ENCODE peak calls at places on chromosomes 5 and 9, in four cellular contexts. One of them, this sample, is unnamed.

GRCh38 chr5:90473321-90474234 is 993 bp downstream of the MBLAC2 start:
- DNase-seq in choroid plexus epithelial cell: peak
- DNase-seq in heart right ventricle: peak
- DNase-seq in foreskin fibroblast: peak
- DNase-seq in this sample: peak

GRCh38 chr5:173477320-173478055 is 139.0 kb downstream of the BOD1 start:
- DNase-seq in heart right ventricle: no peak
- DNase-seq in foreskin fibroblast: peak
- DNase-seq in choroid plexus epithelial cell: peak
- DNase-seq in this sample: peak

GRCh38 chr9:134980516-134980915 is 62.8 kb upstream of the FCN1 start:
- DNase-seq in choroid plexus epithelial cell: no peak
- DNase-seq in heart right ventricle: no peak
- DNase-seq in foreskin fibroblast: no peak
- DNase-seq in this sample: no peak

GRCh38 chr5:125370486-125370885 is 624.0 kb upstream of the ZNF608 start:
- DNase-seq in choroid plexus epithelial cell: no peak
- DNase-seq in foreskin fibroblast: no peak
- DNase-seq in heart right ventricle: no peak
- DNase-seq in this sample: no peak

GRCh38 chr5:775960-776861 is 8.3 kb downstream of the ZDHHC11B start:
- DNase-seq in foreskin fibroblast: no peak
- DNase-seq in choroid plexus epithelial cell: no peak
- DNase-seq in heart right ventricle: no peak
- DNase-seq in this sample: no peak

GRCh38 chr5:149298857-149299404 is 27.3 kb downstream of the AFAP1L1 start:
- DNase-seq in choroid plexus epithelial cell: no peak
- DNase-seq in heart right ventricle: no peak
- DNase-seq in foreskin fibroblast: no peak
- DNase-seq in this sample: no peak

GRCh38 chr5:135432113-135432512 is 15.0 kb downstream of the DCANP1 start:
- DNase-seq in foreskin fibroblast: no peak
- DNase-seq in choroid plexus epithelial cell: no peak
- DNase-seq in heart right ventricle: no peak
- DNase-seq in this sample: no peak

GRCh38 chr5:6634788-6635430 is 1.7 kb downstream of the SRD5A1 start:
- DNase-seq in choroid plexus epithelial cell: no peak
- DNase-seq in foreskin fibroblast: no peak
- DNase-seq in heart right ventricle: no peak
- DNase-seq in this sample: no peak

GRCh38 chr5:173513521-173513991 is 102.9 kb downstream of the BOD1 start:
- DNase-seq in heart right ventricle: no peak
- DNase-seq in foreskin fibroblast: peak
- DNase-seq in choroid plexus epithelial cell: peak
- DNase-seq in this sample: peak

GRCh38 chr5:53423724-53424123 is 56.7 kb upstream of the FST start:
- DNase-seq in choroid plexus epithelial cell: no peak
- DNase-seq in foreskin fibroblast: peak
- DNase-seq in heart right ventricle: no peak
- DNase-seq in this sample: peak

GRCh38 chr9:84997472-84997871 is 327.9 kb downstream of the NTRK2 start:
- DNase-seq in heart right ventricle: no peak
- DNase-seq in choroid plexus epithelial cell: no peak
- DNase-seq in foreskin fibroblast: no peak
- DNase-seq in this sample: no peak

GRCh38 chr9:130118841-130119520 is 53.2 kb upstream of the NCS1 start:
- DNase-seq in heart right ventricle: no peak
- DNase-seq in foreskin fibroblast: peak
- DNase-seq in choroid plexus epithelial cell: peak
- DNase-seq in this sample: peak

GRCh38 chr5:172999974-173000373 is 16.4 kb downstream of the ATP6V0E1 start:
- DNase-seq in choroid plexus epithelial cell: no peak
- DNase-seq in heart right ventricle: no peak
- DNase-seq in foreskin fibroblast: no peak
- DNase-seq in this sample: no peak

GRCh38 chr9:78567693-78568092 is 270.8 kb downstream of the PSAT1 start:
- DNase-seq in heart right ventricle: no peak
- DNase-seq in foreskin fibroblast: peak
- DNase-seq in choroid plexus epithelial cell: peak
- DNase-seq in this sample: no peak

GRCh38 chr5:100792781-100793180 is 110.3 kb downstream of the ST8SIA4 start:
- DNase-seq in foreskin fibroblast: no peak
- DNase-seq in choroid plexus epithelial cell: peak
- DNase-seq in heart right ventricle: no peak
- DNase-seq in this sample: no peak

GRCh38 chr5:27216367-27216941 is 178.1 kb upstream of the CDH9 start:
- DNase-seq in choroid plexus epithelial cell: no peak
- DNase-seq in foreskin fibroblast: no peak
- DNase-seq in heart right ventricle: no peak
- DNase-seq in this sample: no peak

GRCh38 chr5:44246986-44247385 is 142.2 kb downstream of the FGF10 start:
- DNase-seq in foreskin fibroblast: peak
- DNase-seq in choroid plexus epithelial cell: no peak
- DNase-seq in heart right ventricle: no peak
- DNase-seq in this sample: peak

GRCh38 chr9:112115955-112116354 is 59.1 kb downstream of the SUSD1 start:
- DNase-seq in choroid plexus epithelial cell: no peak
- DNase-seq in heart right ventricle: no peak
- DNase-seq in foreskin fibroblast: peak
- DNase-seq in this sample: no peak

GRCh38 chr5:107074991-107075390 is 595.7 kb downstream of the EFNA5 start:
- DNase-seq in choroid plexus epithelial cell: peak
- DNase-seq in heart right ventricle: no peak
- DNase-seq in foreskin fibroblast: no peak
- DNase-seq in this sample: no peak

GRCh38 chr5:76298852-76299251 is 104.2 kb upstream of the IQGAP2 start:
- DNase-seq in choroid plexus epithelial cell: no peak
- DNase-seq in heart right ventricle: no peak
- DNase-seq in foreskin fibroblast: no peak
- DNase-seq in this sample: no peak

GRCh38 chr9:98365227-98365669 is 109.8 kb upstream of the TBC1D2 start:
- DNase-seq in foreskin fibroblast: peak
- DNase-seq in choroid plexus epithelial cell: peak
- DNase-seq in heart right ventricle: no peak
- DNase-seq in this sample: peak

GRCh38 chr9:88041447-88041846 is 67.1 kb upstream of the CDK20 start:
- DNase-seq in foreskin fibroblast: peak
- DNase-seq in choroid plexus epithelial cell: peak
- DNase-seq in heart right ventricle: no peak
- DNase-seq in this sample: peak

GRCh38 chr5:124583469-124584350 is 162.7 kb downstream of the ZNF608 start:
- DNase-seq in foreskin fibroblast: peak
- DNase-seq in choroid plexus epithelial cell: peak
- DNase-seq in heart right ventricle: no peak
- DNase-seq in this sample: peak

GRCh38 chr9:137007060-137007815 is 10.9 kb upstream of the CLIC3 start:
- DNase-seq in foreskin fibroblast: no peak
- DNase-seq in choroid plexus epithelial cell: peak
- DNase-seq in heart right ventricle: no peak
- DNase-seq in this sample: no peak

GRCh38 chr5:66307647-66308257 is 163.7 kb downstream of the SREK1 start:
- DNase-seq in heart right ventricle: no peak
- DNase-seq in choroid plexus epithelial cell: peak
- DNase-seq in foreskin fibroblast: peak
- DNase-seq in this sample: peak

GRCh38 chr5:93150311-93151012 is 430.6 kb downstream of the NR2F1-AS1 start:
- DNase-seq in foreskin fibroblast: peak
- DNase-seq in choroid plexus epithelial cell: no peak
- DNase-seq in heart right ventricle: no peak
- DNase-seq in this sample: peak

GRCh38 chr5:173302546-173303155 is 25.6 kb downstream of the STC2 start:
- DNase-seq in heart right ventricle: no peak
- DNase-seq in foreskin fibroblast: peak
- DNase-seq in choroid plexus epithelial cell: peak
- DNase-seq in this sample: peak

GRCh38 chr5:91699429-91699828 is 316.3 kb upstream of the ARRDC3 start:
- DNase-seq in foreskin fibroblast: no peak
- DNase-seq in heart right ventricle: no peak
- DNase-seq in choroid plexus epithelial cell: no peak
- DNase-seq in this sample: no peak

GRCh38 chr5:51378778-51379652 is 4.2 kb upstream of the ISL1 start:
- DNase-seq in choroid plexus epithelial cell: peak
- DNase-seq in foreskin fibroblast: peak
- DNase-seq in heart right ventricle: no peak
- DNase-seq in this sample: no peak
- H3K4me3 ChIP-seq in choroid plexus epithelial cell: no peak
- H3K4me3 ChIP-seq in foreskin fibroblast: peak
- H3K4me3 ChIP-seq in heart right ventricle: peak
- H3K4me3 ChIP-seq in this sample: no peak

GRCh38 chr5:71455427-71456361 is at the start of gene BDP1:
- DNase-seq in heart right ventricle: peak
- DNase-seq in choroid plexus epithelial cell: peak
- DNase-seq in foreskin fibroblast: peak
- DNase-seq in this sample: peak

GRCh38 chr5:71460693-71461092 is 5.2 kb downstream of the BDP1 start:
- DNase-seq in choroid plexus epithelial cell: no peak
- DNase-seq in heart right ventricle: no peak
- DNase-seq in foreskin fibroblast: no peak
- DNase-seq in this sample: no peak

GRCh38 chr5:71456362-71456743 is 902 bp downstream of the BDP1 start:
- DNase-seq in choroid plexus epithelial cell: no peak
- DNase-seq in heart right ventricle: no peak
- DNase-seq in foreskin fibroblast: no peak
- DNase-seq in this sample: peak

GRCh38 chr5:71454913-71455312 is 538 bp upstream of the BDP1 start:
- DNase-seq in foreskin fibroblast: no peak
- DNase-seq in heart right ventricle: no peak
- DNase-seq in choroid plexus epithelial cell: no peak
- DNase-seq in this sample: no peak

GRCh38 chr5:71457106-71457505 is 1.7 kb downstream of the BDP1 start:
- DNase-seq in heart right ventricle: no peak
- DNase-seq in foreskin fibroblast: no peak
- DNase-seq in choroid plexus epithelial cell: no peak
- DNase-seq in this sample: no peak
- H3K4me3 ChIP-seq in heart right ventricle: peak
- H3K4me3 ChIP-seq in foreskin fibroblast: peak
- H3K4me3 ChIP-seq in choroid plexus epithelial cell: no peak
- H3K4me3 ChIP-seq in this sample: peak

DNA sequence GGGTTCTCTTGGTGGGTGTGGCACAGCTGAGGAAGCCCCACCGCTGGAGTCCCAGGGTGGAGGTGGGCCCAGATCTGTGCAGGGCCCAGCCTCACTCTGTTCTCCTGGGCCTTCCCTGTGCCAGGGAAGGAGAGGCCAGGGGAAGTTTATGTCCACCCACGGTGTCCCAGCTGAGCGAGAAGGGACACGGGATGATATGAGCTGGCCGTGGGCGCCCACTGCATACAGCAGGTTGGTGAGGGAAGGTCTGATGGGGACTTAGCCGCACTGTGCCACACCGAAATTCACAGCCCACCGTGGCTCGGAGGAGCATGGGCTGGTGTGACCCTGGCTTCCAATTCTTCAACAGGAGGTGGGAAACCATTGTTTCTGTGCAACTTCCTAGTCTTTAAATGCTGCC is 33.9 kb downstream of the UNC5A start:
- DNase-seq in foreskin fibroblast: no peak
- DNase-seq in choroid plexus epithelial cell: no peak
- DNase-seq in heart right ventricle: no peak
- DNase-seq in this sample: no peak
- H3K4me3 ChIP-seq in foreskin fibroblast: no peak
- H3K4me3 ChIP-seq in choroid plexus epithelial cell: no peak
- H3K4me3 ChIP-seq in heart right ventricle: no peak
- H3K4me3 ChIP-seq in this sample: no peak

GRCh38 chr9:3099601-3100000 is 255.7 kb upstream of the PUM3 start:
- DNase-seq in choroid plexus epithelial cell: no peak
- DNase-seq in foreskin fibroblast: no peak
- DNase-seq in heart right ventricle: no peak
- DNase-seq in this sample: no peak
- H3K4me3 ChIP-seq in choroid plexus epithelial cell: no peak
- H3K4me3 ChIP-seq in foreskin fibroblast: no peak
- H3K4me3 ChIP-seq in heart right ventricle: no peak
- H3K4me3 ChIP-seq in this sample: no peak

DNA sequence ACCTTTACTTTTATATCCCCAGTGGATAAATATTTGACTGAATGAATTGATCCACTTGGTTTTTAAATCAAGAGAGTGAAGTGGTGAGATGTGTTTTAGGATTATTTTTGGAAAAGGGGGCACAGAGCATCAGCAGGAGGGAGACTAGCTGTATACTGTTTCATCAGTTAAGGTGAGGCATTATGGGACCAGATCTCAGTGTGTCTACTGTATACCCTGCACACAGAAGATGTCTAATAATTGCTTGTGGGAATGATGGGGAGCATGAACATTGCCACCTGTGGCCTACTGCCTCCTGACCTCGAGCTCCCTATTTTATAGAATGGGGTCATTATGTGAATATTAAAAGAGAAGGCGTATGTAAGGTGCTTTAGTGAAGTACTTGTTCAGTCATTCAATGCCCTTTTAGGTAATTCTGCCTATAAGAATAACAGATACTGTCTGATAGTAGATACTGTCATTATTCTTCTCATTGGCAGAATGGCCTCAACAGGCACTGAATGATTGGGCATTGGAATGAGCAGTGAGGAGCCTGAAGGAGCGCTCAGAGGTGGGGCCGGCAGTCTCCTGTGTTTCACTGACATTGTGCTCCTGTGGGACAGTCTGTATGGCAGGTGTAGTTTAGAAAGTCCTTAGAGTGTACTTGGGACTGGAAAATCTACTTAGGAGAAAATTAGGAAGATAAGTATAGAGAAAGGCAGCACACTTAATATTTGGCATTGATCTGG is 47.4 kb upstream of the FAM120AOS start:
- DNase-seq in heart right ventricle: no peak
- DNase-seq in foreskin fibroblast: no peak
- DNase-seq in choroid plexus epithelial cell: no peak
- DNase-seq in this sample: no peak
- H3K4me3 ChIP-seq in heart right ventricle: peak
- H3K4me3 ChIP-seq in foreskin fibroblast: peak
- H3K4me3 ChIP-seq in choroid plexus epithelial cell: no peak
- H3K4me3 ChIP-seq in this sample: peak

DNA sequence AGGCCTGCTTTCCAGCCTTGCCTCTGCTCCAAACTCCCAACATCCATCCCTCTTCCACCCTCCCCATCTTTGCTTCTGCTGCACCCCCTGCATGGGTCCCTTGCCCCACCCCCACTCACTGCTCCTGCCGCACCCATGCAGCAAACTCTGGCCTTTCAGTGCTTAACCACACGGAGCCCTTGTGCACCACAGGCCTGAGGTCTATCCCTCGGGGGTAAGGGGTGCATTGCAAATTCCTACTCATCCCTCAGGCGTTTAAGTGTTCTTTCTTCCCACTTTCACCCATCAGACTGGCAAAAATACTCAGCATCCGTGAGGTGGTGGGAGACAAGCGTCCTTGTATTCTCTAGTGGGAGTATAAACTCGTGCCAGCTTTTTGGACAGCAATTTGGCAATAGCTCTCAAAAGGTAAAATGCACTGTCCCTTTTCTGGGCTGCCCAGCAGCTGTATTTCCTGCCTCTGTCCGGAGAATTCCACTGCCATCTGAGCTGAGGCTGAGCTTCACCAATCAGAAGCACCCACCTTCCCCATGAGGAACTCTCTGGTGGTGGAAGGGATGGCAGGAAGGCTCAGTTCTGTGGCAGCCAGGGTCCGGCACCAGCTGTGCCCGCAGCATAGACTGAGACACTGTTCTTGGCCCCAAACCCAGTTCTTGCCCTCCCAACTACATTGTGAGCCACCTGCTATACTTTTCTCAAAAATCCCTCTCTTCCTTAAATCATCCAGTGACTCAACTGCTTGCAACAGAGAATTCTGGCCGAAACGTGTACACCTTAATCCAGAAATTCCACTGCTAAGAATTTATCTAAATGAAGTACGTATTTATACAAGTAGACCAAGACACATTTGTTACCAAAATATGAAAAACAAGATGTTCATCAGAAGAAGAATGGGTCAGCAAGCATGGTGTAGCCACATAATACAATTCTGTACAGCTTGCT is 15.0 kb downstream of the PSMB7 start:
- DNase-seq in choroid plexus epithelial cell: peak
- DNase-seq in foreskin fibroblast: peak
- DNase-seq in heart right ventricle: no peak
- DNase-seq in this sample: no peak
- H3K4me3 ChIP-seq in choroid plexus epithelial cell: no peak
- H3K4me3 ChIP-seq in foreskin fibroblast: no peak
- H3K4me3 ChIP-seq in heart right ventricle: no peak
- H3K4me3 ChIP-seq in this sample: no peak

This sample was measured in fibroblast of mammary gland.